ENCODE peak calls at places on chromosomes 6 and 20, in nine cellular contexts. W, S, L, Y, P, R, Q, U and A are unnamed samples.

GRCh38 chr20:57390604-57391438 is at the start of gene RBM38:
- DNase-seq in L (peak), Q (peak), P (peak), U (no peak), R (peak), S (peak), W (peak), Y (peak), A (peak)

GRCh38 chr20:50518270-50518721 is 8.1 kb downstream of the PTPN1 start:
- DNase-seq in P (peak), W (peak), R (no peak), Y (no peak), L (no peak), Q (peak), U (no peak), S (no peak), A (no peak)

GRCh38 chr6:107822154-107823046 is 1.7 kb downstream of the SCML4 start:
- DNase-seq in Y (no peak), L (no peak), W (peak), U (no peak), R (peak), P (peak), S (no peak), Q (no peak), A (no peak)

GRCh38 chr6:4441981-4442434 is 306.6 kb upstream of the ECI2 start:
- DNase-seq in L (no peak), S (no peak), Y (no peak), W (no peak), Q (peak), U (no peak), P (peak), R (no peak), A (no peak)

GRCh38 chr20:57654363-57654997 is 34.3 kb upstream of the ZBP1 start:
- DNase-seq in P (peak), S (no peak), R (peak), W (peak), Q (peak), L (peak), U (no peak), Y (peak), A (peak)

GRCh38 chr20:62831361-62831788 is 14.5 kb downstream of the COL9A3 start:
- DNase-seq in R (no peak), Y (no peak), L (no peak), P (no peak), W (no peak), S (no peak), U (no peak), Q (no peak), A (no peak)

GRCh38 chr20:8130840-8131526 is 1.1 kb upstream of the PLCB1 start:
- DNase-seq in R (no peak), L (no peak), P (no peak), Q (no peak), S (no peak), U (no peak), Y (no peak), W (no peak), A (no peak)

GRCh38 chr6:38432479-38432878 is 207.2 kb downstream of the BTBD9 start:
- DNase-seq in U (no peak), Q (no peak), R (no peak), P (peak), Y (no peak), W (no peak), L (no peak), S (no peak), A (no peak)

GRCh38 chr6:42459888-42460287 is 8.2 kb upstream of the TRERF1 start:
- DNase-seq in Q (no peak), L (no peak), P (no peak), W (no peak), U (no peak), R (no peak), S (no peak), Y (no peak), A (no peak)

GRCh38 chr20:18252597-18253451 is 35.5 kb upstream of the ZNF133 start:
- DNase-seq in U (no peak), S (no peak), P (no peak), R (no peak), Q (no peak), L (no peak), Y (no peak), W (no peak), A (no peak)

GRCh38 chr6:140711019-140711613 is 1336.7 kb upstream of the CITED2 start:
- DNase-seq in S (no peak), L (no peak), Y (no peak), P (no peak), W (no peak), Q (no peak), R (no peak), U (no peak), A (no peak)

GRCh38 chr20:36606171-36607116 is 865 bp downstream of the RAB5IF start:
- DNase-seq in U (no peak), L (no peak), W (peak), P (peak), S (no peak), R (no peak), Q (peak), Y (no peak), A (no peak)

GRCh38 chr6:49088631-49089030 is 374.4 kb downstream of the MMUT start:
- DNase-seq in U (no peak), W (no peak), Q (no peak), L (no peak), P (no peak), S (no peak), R (no peak), Y (no peak), A (no peak)

GRCh38 chr6:14703586-14703985 is 542.3 kb upstream of the JARID2 start:
- DNase-seq in S (no peak), R (no peak), P (no peak), Y (no peak), U (no peak), W (no peak), Q (peak), L (no peak), A (peak)

GRCh38 chr6:27873101-27874030 is 38.8 kb downstream of the OR2B2 start:
- DNase-seq in L (no peak), P (peak), Q (peak), S (no peak), U (no peak), W (peak), R (peak), Y (peak), A (no peak)

GRCh38 chr6:123909989-123910388 is 106.3 kb downstream of the NKAIN2 start:
- DNase-seq in W (no peak), U (no peak), Q (no peak), S (no peak), R (no peak), L (no peak), Y (peak), P (no peak), A (no peak)

GRCh38 chr6:137927777-137928218 is 60.7 kb downstream of the TNFAIP3 start:
- DNase-seq in S (peak), Q (no peak), W (peak), L (no peak), R (peak), Y (no peak), U (no peak), P (peak), A (no peak)

GRCh38 chr6:35034411-35035171 is 106.5 kb downstream of the TCP11 start:
- DNase-seq in Q (peak), L (no peak), P (no peak), R (no peak), U (no peak), W (no peak), S (no peak), Y (no peak), A (no peak)

GRCh38 chr6:36851149-36851614 is 11.9 kb upstream of the CPNE5 start:
- DNase-seq in P (peak), L (no peak), U (no peak), R (no peak), Y (peak), S (no peak), W (peak), Q (peak), A (peak)

GRCh38 chr6:97053643-97054411 is 129.3 kb downstream of the KLHL32 start:
- DNase-seq in W (no peak), Q (peak), R (no peak), U (no peak), Y (peak), S (no peak), L (no peak), P (no peak), A (peak)

GRCh38 chr6:136959471-136959891 is 37.4 kb downstream of the SLC35D3 start:
- DNase-seq in Y (peak), U (no peak), Q (no peak), P (no peak), S (no peak), W (no peak), R (no peak), L (no peak), A (peak)

GRCh38 chr6:107075951-107076381 is 39.3 kb downstream of the BEND3 start:
- DNase-seq in Y (peak), L (peak), W (peak), R (no peak), P (peak), U (no peak), S (no peak), Q (peak), A (peak)

GRCh38 chr6:99432877-99433276 is 7.8 kb upstream of the PNISR start:
- DNase-seq in L (no peak), U (no peak), Y (no peak), S (no peak), W (no peak), R (no peak), P (no peak), Q (no peak), A (no peak)